ENCODE peak calls at places on chromosomes 3 and 15, in five cellular contexts. M is lung microvascular endothelial cell, G is AG04450, C is GM04504, A is H1. Y is an unnamed sample.

GRCh38 chr3:53195066-53195450 is 34.0 kb downstream of the PRKCD start:
- DNase-seq in M (no peak), G (no peak), C (no peak), A (no peak), Y (no peak)

GRCh38 chr15:43329222-43329959 is 982 bp downstream of the LCMT2 start:
- DNase-seq in M (peak; percentile 33), G (no peak), C (no peak), A (no peak), Y (no peak)

GRCh38 chr15:67185621-67186225 is 68.7 kb downstream of the AAGAB start:
- DNase-seq in M (no peak), G (no peak), C (no peak), A (no peak), Y (no peak)

GRCh38 chr3:146131616-146132410 is 29.2 kb downstream of the PLOD2 start:
- DNase-seq in M (peak; percentile 31), G (peak; percentile 45), C (peak; percentile 74), A (no peak), Y (peak; percentile 85)

GRCh38 chr3:168034152-168034928 is 61.4 kb downstream of the GOLIM4 start:
- DNase-seq in M (no peak), G (peak; percentile 2), C (no peak), A (no peak), Y (peak; percentile 74)

GRCh38 chr3:48950051-48950450 is 31.4 kb downstream of the ARIH2 start:
- DNase-seq in M (no peak), G (no peak), C (no peak), A (no peak), Y (no peak)

GRCh38 chr3:14606663-14607339 is 44.8 kb upstream of the CCDC174 start:
- DNase-seq in M (no peak), G (no peak), C (no peak), A (no peak), Y (no peak)

GRCh38 chr3:181761906-181762305 is 50.2 kb downstream of the SOX2 start:
- DNase-seq in M (no peak), G (no peak), C (no peak), A (no peak), Y (no peak)

GRCh38 chr15:64180235-64180824 is 17.5 kb upstream of the PPIB start:
- DNase-seq in M (peak; percentile 61), G (no peak), C (no peak), A (no peak), Y (no peak)

GRCh38 chr3:156639414-156640023 is 34.9 kb upstream of the TIPARP start:
- DNase-seq in M (no peak), G (no peak), C (no peak), A (no peak), Y (no peak)

GRCh38 chr3:47370887-47371697 is 9.7 kb upstream of the PTPN23 start:
- DNase-seq in M (peak; percentile 40), G (no peak), C (no peak), A (no peak), Y (no peak)

GRCh38 chr3:40308725-40309438 is 625 bp upstream of the EIF1B start:
- DNase-seq in M (no peak), G (no peak), C (no peak), A (no peak), Y (no peak)

GRCh38 chr3:182979103-182979697 is 1.1 kb downstream of the DCUN1D1 start:
- DNase-seq in M (peak; percentile 39), G (no peak), C (no peak), A (no peak), Y (no peak)

GRCh38 chr3:160725326-160725725 is 30.7 kb upstream of the PPM1L start:
- DNase-seq in M (no peak), G (no peak), C (no peak), A (no peak), Y (no peak)

GRCh38 chr3:88230638-88231037 is 80.9 kb downstream of the C3orf38 start:
- DNase-seq in M (no peak), G (no peak), C (no peak), A (no peak), Y (no peak)

GRCh38 chr15:56074866-56075265 is 81.5 kb upstream of the NEDD4 start:
- DNase-seq in M (peak; percentile 3), G (no peak), C (no peak), A (no peak), Y (no peak)

GRCh38 chr3:4511491-4512251 is 18.5 kb downstream of the ITPR1 start:
- DNase-seq in M (no peak), G (no peak), C (no peak), A (no peak), Y (no peak)

GRCh38 chr3:16124636-16125035 is 49.8 kb upstream of the GALNT15 start:
- DNase-seq in M (no peak), G (peak; percentile 97), C (peak; percentile 96), A (no peak), Y (peak; percentile 100)

Y was measured in HCEC 1CT.